ENCODE peak calls at places on chromosomes 6 and 20, in eight cellular contexts. H, N, V, W, M, A, T and Z are unnamed samples.

GRCh38 chr6:133892444-133893323 is 3.8 kb downstream of the TCF21 start:
- DNase-seq in M (no peak), N (no peak), T (no peak), V (no peak), H (no peak), W (no peak), A (no peak), Z (no peak)

GRCh38 chr6:165653196-165653595 is 9.8 kb downstream of the PDE10A start:
- DNase-seq in H (no peak), M (no peak), A (no peak), W (no peak), V (no peak), T (no peak), N (no peak), Z (no peak)

GRCh38 chr6:166935353-166935752 is 21.0 kb downstream of the RNASET2 start:
- DNase-seq in V (no peak), W (no peak), T (no peak), H (peak; percentile 9), N (no peak), A (no peak), M (no peak), Z (no peak)

GRCh38 chr6:36595168-36595818 is 1.1 kb downstream of the SRSF3 start:
- DNase-seq in M (peak; percentile 69), N (no peak), A (peak; percentile 87), T (peak; percentile 65), W (no peak), V (peak; percentile 75), H (no peak), Z (peak; percentile 48)

GRCh38 chr20:19765266-19765665 is 7.2 kb downstream of the RIN2 start:
- DNase-seq in N (no peak), H (peak; percentile 64), M (peak; percentile 50), T (no peak), V (no peak), A (peak; percentile 26), W (no peak), Z (no peak)

GRCh38 chr20:7770578-7770977 is 169.7 kb downstream of the HAO1 start:
- DNase-seq in W (no peak), V (no peak), M (no peak), T (no peak), H (no peak), N (peak; percentile 2), A (no peak), Z (peak; percentile 8)

GRCh38 chr6:12527339-12527738 is 189.2 kb upstream of the PHACTR1 start:
- DNase-seq in V (no peak), A (no peak), N (no peak), W (no peak), M (no peak), H (no peak), T (peak; percentile 5), Z (no peak)

GRCh38 chr6:144155529-144155928 is 5.2 kb downstream of the STX11 start:
- DNase-seq in T (peak; percentile 44), M (no peak), W (no peak), A (no peak), H (no peak), N (no peak), V (no peak), Z (no peak)

GRCh38 chr6:3501826-3502505 is 45.1 kb upstream of the SLC22A23 start:
- DNase-seq in N (no peak), H (no peak), M (no peak), T (no peak), A (no peak), W (no peak), V (no peak), Z (no peak)

GRCh38 chr20:58558483-58559367 is 43.5 kb upstream of the APCDD1L start:
- DNase-seq in W (no peak), A (no peak), H (no peak), T (no peak), V (no peak), M (no peak), N (no peak), Z (no peak)

GRCh38 chr6:56073315-56073714 is 174.1 kb downstream of the COL21A1 start:
- DNase-seq in W (no peak), V (peak; percentile 29), N (no peak), H (no peak), M (no peak), T (no peak), A (no peak), Z (no peak)

GRCh38 chr6:45696738-45697137 is 318.9 kb downstream of the CLIC5 start:
- DNase-seq in V (no peak), W (no peak), T (no peak), A (no peak), N (no peak), H (no peak), M (no peak), Z (no peak)

GRCh38 chr6:14252271-14252850 is 134.8 kb downstream of the CD83 start:
- DNase-seq in A (peak; percentile 70), N (no peak), M (no peak), W (no peak), H (no peak), T (no peak), V (no peak), Z (no peak)

GRCh38 chr6:12342664-12343063 is 52.5 kb downstream of the EDN1 start:
- DNase-seq in H (no peak), M (no peak), T (no peak), N (no peak), V (no peak), W (no peak), A (no peak), Z (no peak)

GRCh38 chr20:19658137-19658536 is 99.9 kb upstream of the RIN2 start:
- DNase-seq in M (no peak), W (no peak), N (peak; percentile 91), H (no peak), A (no peak), T (no peak), V (peak; percentile 23), Z (peak; percentile 6)

GRCh38 chr6:91352878-91353277 is 766.0 kb upstream of the MAP3K7 start:
- DNase-seq in M (no peak), A (no peak), V (no peak), N (no peak), T (no peak), H (no peak), W (peak; percentile 22), Z (no peak)

GRCh38 chr20:36314734-36315544 is 8.8 kb downstream of the DLGAP4 start:
- DNase-seq in N (no peak), A (peak; percentile 46), T (no peak), W (no peak), V (no peak), H (no peak), M (no peak), Z (no peak)

GRCh38 chr6:87182321-87182720 is 27.0 kb downstream of the ZNF292 start:
- DNase-seq in M (no peak), V (no peak), W (no peak), H (no peak), T (no peak), N (no peak), A (no peak), Z (peak; percentile 50)

GRCh38 chr20:5990946-5991345 is 40.5 kb downstream of the MCM8 start:
- DNase-seq in V (no peak), M (no peak), A (no peak), W (no peak), H (no peak), N (no peak), T (no peak), Z (no peak)

GRCh38 chr6:87697581-87698552 is 4.2 kb downstream of the AKIRIN2 start:
- DNase-seq in A (no peak), M (no peak), W (no peak), N (no peak), V (no peak), H (no peak), T (peak; percentile 97), Z (no peak)

GRCh38 chr20:9072741-9073310 is 3.9 kb downstream of the PLCB4 start:
- DNase-seq in N (no peak), T (no peak), V (no peak), A (no peak), M (no peak), H (no peak), W (no peak), Z (no peak)

GRCh38 chr20:60009826-60010616 is 51.8 kb downstream of the CDH26 start:
- DNase-seq in M (peak; percentile 4), T (no peak), W (no peak), H (peak; percentile 82), A (no peak), V (no peak), N (no peak), Z (no peak)
- TF ChIP-seq CTCF in M (no peak), T (no peak), W (no peak), H (no peak), A (no peak), V (no peak), N (peak; percentile 48), Z (peak; percentile 25)

DNA sequence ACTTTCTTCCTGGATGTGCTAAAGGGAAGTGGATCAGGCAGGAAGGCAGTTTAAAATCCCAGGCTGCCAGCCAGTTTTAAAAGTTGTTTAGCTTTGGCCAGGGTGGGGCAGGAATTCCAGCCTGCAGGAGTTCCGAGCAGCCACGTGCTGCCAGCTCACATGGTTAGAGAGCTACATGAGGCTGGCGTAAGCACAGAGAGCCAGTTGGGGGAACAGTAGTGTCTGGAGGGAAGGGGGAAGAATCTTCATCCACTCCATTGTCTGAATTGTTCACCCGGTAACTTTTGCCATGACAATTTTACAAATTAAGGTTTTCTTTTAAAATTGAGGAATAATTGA is 12.0 kb downstream of the CDC25B start:
- DNase-seq in N (no peak), H (no peak), A (peak; percentile 97), V (peak; percentile 93), M (peak; percentile 88), T (peak; percentile 96), W (peak; percentile 78), Z (no peak)
- TF ChIP-seq CTCF in N (no peak), H (no peak), A (no peak), V (peak; percentile 34), M (no peak), T (peak; percentile 18), W (no peak), Z (no peak)

GRCh38 chr20:2816583-2817340 is 598 bp downstream of the TMEM239 start:
- DNase-seq in N (no peak), M (peak; percentile 54), A (peak; percentile 80), V (no peak), H (peak; percentile 87), W (no peak), T (no peak), Z (peak; percentile 45)
- TF ChIP-seq CTCF in N (no peak), M (no peak), A (no peak), V (no peak), H (no peak), W (no peak), T (no peak), Z (no peak)

GRCh38 chr6:137949686-137950390 is 82.8 kb downstream of the TNFAIP3 start:
- DNase-seq in V (no peak), N (no peak), A (no peak), T (no peak), W (no peak), H (no peak), M (no peak), Z (no peak)

GRCh38 chr6:137942736-137943135 is 75.7 kb downstream of the TNFAIP3 start:
- DNase-seq in W (no peak), A (no peak), M (no peak), N (no peak), T (no peak), V (no peak), H (no peak), Z (no peak)

GRCh38 chr6:137950581-137950980 is 83.5 kb downstream of the TNFAIP3 start:
- DNase-seq in H (no peak), N (no peak), W (no peak), A (no peak), T (no peak), V (no peak), M (no peak), Z (no peak)

DNA sequence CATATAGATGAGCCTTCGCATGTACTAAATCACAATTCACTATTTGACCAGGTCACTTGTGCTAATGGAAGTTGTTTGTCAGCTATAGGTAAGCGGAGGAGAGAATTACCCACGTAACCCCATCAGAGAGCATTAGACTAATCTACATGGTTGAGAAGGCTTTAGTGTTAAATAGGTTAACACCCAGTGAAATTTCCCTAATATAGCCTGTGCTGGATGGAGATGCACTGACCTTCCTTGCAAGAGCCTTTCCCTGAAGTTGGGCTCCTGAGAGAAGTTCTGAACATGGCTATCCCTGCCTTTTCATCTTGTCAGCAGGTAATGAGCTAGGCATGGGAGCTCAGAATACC is 78.1 kb downstream of the TNFAIP3 start:
- DNase-seq in H (no peak), N (no peak), A (no peak), W (no peak), T (no peak), M (no peak), V (no peak), Z (no peak)
- TF ChIP-seq CTCF in H (no peak), N (no peak), A (no peak), W (no peak), T (no peak), M (no peak), V (no peak), Z (peak; percentile 18)